ENCODE peak calls at places on chromosomes 4 and X, in six cellular contexts. K, O, B, S, H and F are unnamed samples.

GRCh38 chr4:168098257-168098717 is 6.0 kb downstream of the ANXA10 start:
- DNase-seq in B (peak), O (no peak), K (no peak), H (no peak), S (peak), F (no peak)

GRCh38 chr4:41320278-41320677 is 63.5 kb downstream of the UCHL1 start:
- DNase-seq in B (no peak), S (no peak), K (no peak), O (no peak), H (no peak), F (no peak)

GRCh38 chr4:156378053-156378665 is 424.5 kb upstream of the CTSO start:
- DNase-seq in S (peak), O (peak), B (peak), K (peak), H (no peak), F (no peak)

GRCh38 chr4:1043658-1044468 is 32.4 kb downstream of the FGFRL1 start:
- DNase-seq in B (peak), H (no peak), O (peak), S (peak), K (no peak), F (peak)

GRCh38 chrX:41009816-41010187 is 75.4 kb upstream of the USP9X start:
- DNase-seq in H (no peak), S (no peak), B (no peak), O (no peak), K (no peak), F (no peak)

GRCh38 chrX:123215397-123216089 is 31.5 kb downstream of the GRIA3 start:
- DNase-seq in S (no peak), B (no peak), K (no peak), O (no peak), H (no peak), F (no peak)

GRCh38 chr4:16544251-16544721 is 318.0 kb upstream of the TAPT1 start:
- DNase-seq in S (no peak), B (no peak), O (peak), H (no peak), K (no peak), F (no peak)

GRCh38 chr4:107037188-107037587 is 1.1 kb upstream of the DKK2 start:
- DNase-seq in O (no peak), H (no peak), B (peak), S (peak), K (no peak), F (no peak)

GRCh38 chr4:185243879-185244278 is 34.5 kb downstream of the SNX25 start:
- DNase-seq in S (no peak), B (no peak), K (no peak), O (no peak), H (no peak), F (no peak)

GRCh38 chr4:185247151-185247550 is 37.8 kb downstream of the SNX25 start:
- DNase-seq in K (no peak), H (no peak), S (peak), B (no peak), O (no peak), F (no peak)

GRCh38 chr4:185244763-185245162 is 35.4 kb downstream of the SNX25 start:
- DNase-seq in B (no peak), H (no peak), O (no peak), K (no peak), S (no peak), F (no peak)

GRCh38 chr4:185249105-185249504 is 39.7 kb downstream of the SNX25 start:
- DNase-seq in O (no peak), K (no peak), B (no peak), S (no peak), H (no peak), F (no peak)

GRCh38 chr4:185246453-185246852 is 37.1 kb downstream of the SNX25 start:
- DNase-seq in H (no peak), K (no peak), B (no peak), O (no peak), S (peak), F (no peak)
- H3K4me3 ChIP-seq in H (no peak), K (no peak), B (no peak), O (no peak), S (no peak), F (no peak)

DNA sequence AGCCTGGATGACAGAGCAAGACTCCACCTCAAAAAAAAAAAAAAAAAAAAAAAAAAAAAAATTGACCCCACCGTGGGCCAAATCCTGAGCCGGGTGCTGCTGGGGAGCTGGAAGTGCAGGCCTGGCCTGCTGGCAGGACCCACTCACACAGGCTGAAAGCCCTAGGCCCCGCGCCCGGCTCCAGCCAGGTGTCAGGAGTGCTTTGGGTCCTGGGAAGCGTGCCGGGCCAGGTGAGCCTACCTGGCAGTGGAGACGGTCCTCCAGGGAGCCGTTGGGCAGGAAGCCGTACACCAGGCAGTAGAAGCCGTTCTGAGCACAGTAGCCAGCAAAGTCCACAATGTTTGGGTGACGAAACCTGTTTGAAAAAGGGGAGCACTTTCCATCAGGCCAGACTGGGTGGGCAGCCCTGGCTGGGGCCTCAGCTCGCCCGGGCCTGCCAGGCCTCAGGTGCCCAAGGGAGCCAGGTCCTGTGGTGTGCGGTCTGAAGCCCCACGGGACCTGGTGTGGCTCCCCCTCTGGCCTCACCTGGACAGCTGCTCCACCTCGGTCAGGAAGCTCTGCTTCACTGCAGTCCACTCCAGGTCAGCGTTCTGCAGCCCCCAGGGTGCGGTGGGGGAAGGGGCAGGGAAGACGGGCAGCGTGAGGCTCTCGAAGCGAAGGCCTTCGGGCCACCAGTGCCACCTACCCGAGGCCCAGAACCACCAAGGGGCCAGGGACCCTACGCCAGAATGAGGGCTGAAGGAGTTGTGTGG is 1.8 kb downstream of the IRAK1 start:
- DNase-seq in B (no peak), H (no peak), K (no peak), S (no peak), O (no peak), F (no peak)
- H3K4me3 ChIP-seq in B (peak), H (no peak), K (peak), S (peak), O (peak), F (no peak)

GRCh38 chrX:131577433-131577832 is 33.6 kb downstream of the OR13H1 start:
- DNase-seq in O (no peak), K (no peak), S (no peak), B (no peak), H (no peak), F (no peak)

GRCh38 chrX:131572372-131573014 is 28.6 kb downstream of the OR13H1 start:
- DNase-seq in O (no peak), S (no peak), H (no peak), B (peak), K (no peak), F (no peak)

GRCh38 chrX:131577999-131578734 is 34.3 kb downstream of the OR13H1 start:
- DNase-seq in S (no peak), O (no peak), H (no peak), K (no peak), B (no peak), F (no peak)
- H3K4me3 ChIP-seq in S (no peak), O (no peak), H (no peak), K (no peak), B (no peak), F (no peak)

DNA sequence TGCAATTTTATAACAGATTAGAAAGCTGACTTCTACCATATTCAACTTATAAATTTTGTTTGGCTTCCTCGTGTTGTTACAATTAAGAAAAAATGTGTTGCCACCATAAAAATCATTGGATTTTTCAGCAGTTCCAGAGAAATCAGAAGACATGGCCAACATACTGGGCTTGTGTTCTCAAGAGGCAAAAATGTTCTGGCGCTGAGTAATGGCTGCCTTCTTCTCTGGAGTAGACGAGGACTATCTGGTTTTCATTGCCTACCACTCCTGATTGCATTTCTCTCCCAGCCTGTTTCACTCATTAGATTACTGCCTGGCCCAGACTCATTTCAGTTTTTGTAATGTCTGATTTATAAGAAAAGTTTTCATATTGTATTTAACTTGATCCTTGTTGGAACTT is 122.3 kb downstream of the ARHGAP10 start:
- DNase-seq in O (no peak), B (no peak), H (no peak), K (no peak), S (no peak), F (no peak)
- H3K4me3 ChIP-seq in O (no peak), B (no peak), H (no peak), K (no peak), S (no peak), F (no peak)

GRCh38 chrX:16212436-16212835 is 45.2 kb downstream of the MAGEB17 start:
- DNase-seq in H (no peak), K (peak), S (peak), B (no peak), O (no peak), F (no peak)
- H3K4me3 ChIP-seq in H (no peak), K (no peak), S (no peak), B (no peak), O (no peak), F (no peak)

DNA sequence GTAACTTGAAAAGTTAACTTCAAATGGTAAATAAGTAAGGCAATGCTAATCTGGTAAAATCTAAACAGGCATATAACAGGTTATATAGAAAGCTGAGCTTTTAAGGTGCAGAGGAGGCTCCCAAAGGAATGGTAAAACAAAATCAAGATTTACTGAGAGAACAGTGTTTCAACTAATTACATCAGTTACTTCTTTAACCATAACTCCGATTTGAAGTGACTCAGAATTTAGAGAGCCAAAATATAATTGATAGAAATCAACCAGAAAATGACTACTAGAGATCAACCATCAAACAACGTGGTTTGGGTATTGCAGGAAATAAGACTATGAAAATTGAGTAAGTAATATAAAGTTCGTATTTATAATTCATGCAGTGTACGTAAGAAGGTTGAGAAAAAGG is 6.9 kb downstream of the G3BP2 start:
- DNase-seq in B (no peak), O (no peak), K (no peak), H (no peak), S (peak), F (no peak)
- H3K4me3 ChIP-seq in B (no peak), O (no peak), K (no peak), H (no peak), S (no peak), F (no peak)

GRCh38 chr4:136301773-136302172 is 1230.5 kb downstream of the PCDH18 start:
- DNase-seq in O (no peak), S (no peak), K (no peak), B (no peak), H (no peak), F (no peak)
- H3K4me3 ChIP-seq in O (no peak), S (no peak), K (no peak), B (no peak), H (no peak), F (no peak)